ENCODE peak calls at places on chromosomes 2 and 18, in nine cellular contexts. One of them, this sample, is unnamed.

GRCh38 chr2:70546376-70546775 is 7.2 kb downstream of the TGFA start:
- DNase-seq in GM10248: no peak
- DNase-seq in T-helper 2 cell: no peak
- DNase-seq in T-helper 1 cell: no peak
- DNase-seq in left ventricle myocardium inferior: no peak
- DNase-seq in Karpas-422: no peak
- DNase-seq in activated CD4-positive, alpha-beta T cell treated with anti-CD3 and anti-CD28 coated beads, Interleukin-2, amount 50 U/mL, for 1 hour: no peak
- DNase-seq in GM12891: no peak
- DNase-seq in retina: no peak
- DNase-seq in this sample: no peak

GRCh38 chr2:24816404-24816803 is 23.2 kb downstream of the CENPO start:
- DNase-seq in GM10248: no peak
- DNase-seq in T-helper 2 cell: no peak
- DNase-seq in T-helper 1 cell: no peak
- DNase-seq in left ventricle myocardium inferior: no peak
- DNase-seq in Karpas-422: no peak
- DNase-seq in activated CD4-positive, alpha-beta T cell treated with anti-CD3 and anti-CD28 coated beads, Interleukin-2, amount 50 U/mL, for 1 hour: no peak
- DNase-seq in GM12891: no peak
- DNase-seq in retina: no peak
- DNase-seq in this sample: no peak

GRCh38 chr2:106869512-106870276 is 16.3 kb downstream of the ST6GAL2 start:
- DNase-seq in GM10248: no peak
- DNase-seq in T-helper 2 cell: no peak
- DNase-seq in T-helper 1 cell: no peak
- DNase-seq in left ventricle myocardium inferior: no peak
- DNase-seq in Karpas-422: peak; percentile 24
- DNase-seq in activated CD4-positive, alpha-beta T cell treated with anti-CD3 and anti-CD28 coated beads, Interleukin-2, amount 50 U/mL, for 1 hour: no peak
- DNase-seq in GM12891: no peak
- DNase-seq in retina: no peak
- DNase-seq in this sample: no peak

GRCh38 chr2:231393149-231394131 is 2.1 kb upstream of the B3GNT7 start:
- DNase-seq in GM10248: peak; percentile 80
- DNase-seq in T-helper 2 cell: no peak
- DNase-seq in T-helper 1 cell: no peak
- DNase-seq in left ventricle myocardium inferior: no peak
- DNase-seq in Karpas-422: peak; percentile 94
- DNase-seq in activated CD4-positive, alpha-beta T cell treated with anti-CD3 and anti-CD28 coated beads, Interleukin-2, amount 50 U/mL, for 1 hour: no peak
- DNase-seq in GM12891: peak; percentile 65
- DNase-seq in retina: no peak
- DNase-seq in this sample: peak; percentile 12

GRCh38 chr18:69484699-69485396 is 84.2 kb downstream of the DOK6 start:
- DNase-seq in GM10248: no peak
- DNase-seq in T-helper 2 cell: no peak
- DNase-seq in T-helper 1 cell: no peak
- DNase-seq in left ventricle myocardium inferior: no peak
- DNase-seq in Karpas-422: no peak
- DNase-seq in activated CD4-positive, alpha-beta T cell treated with anti-CD3 and anti-CD28 coated beads, Interleukin-2, amount 50 U/mL, for 1 hour: no peak
- DNase-seq in GM12891: no peak
- DNase-seq in retina: no peak
- DNase-seq in this sample: no peak

GRCh38 chr2:231781798-231782726 is 980 bp upstream of the PDE6D start:
- DNase-seq in GM10248: peak; percentile 23
- DNase-seq in T-helper 2 cell: peak; percentile 13
- DNase-seq in T-helper 1 cell: peak; percentile 3
- DNase-seq in left ventricle myocardium inferior: no peak
- DNase-seq in Karpas-422: peak; percentile 67
- DNase-seq in activated CD4-positive, alpha-beta T cell treated with anti-CD3 and anti-CD28 coated beads, Interleukin-2, amount 50 U/mL, for 1 hour: no peak
- DNase-seq in GM12891: no peak
- DNase-seq in retina: no peak
- DNase-seq in this sample: peak; percentile 9

GRCh38 chr2:168608796-168609195 is 152.7 kb downstream of the CERS6 start:
- DNase-seq in GM10248: no peak
- DNase-seq in T-helper 2 cell: no peak
- DNase-seq in T-helper 1 cell: no peak
- DNase-seq in left ventricle myocardium inferior: no peak
- DNase-seq in Karpas-422: no peak
- DNase-seq in activated CD4-positive, alpha-beta T cell treated with anti-CD3 and anti-CD28 coated beads, Interleukin-2, amount 50 U/mL, for 1 hour: no peak
- DNase-seq in GM12891: no peak
- DNase-seq in retina: no peak
- DNase-seq in this sample: no peak

GRCh38 chr2:10613263-10613662 is 76.5 kb downstream of the NOL10 start:
- DNase-seq in GM10248: no peak
- DNase-seq in T-helper 2 cell: no peak
- DNase-seq in T-helper 1 cell: no peak
- DNase-seq in left ventricle myocardium inferior: no peak
- DNase-seq in Karpas-422: no peak
- DNase-seq in activated CD4-positive, alpha-beta T cell treated with anti-CD3 and anti-CD28 coated beads, Interleukin-2, amount 50 U/mL, for 1 hour: no peak
- DNase-seq in GM12891: no peak
- DNase-seq in retina: no peak
- DNase-seq in this sample: no peak

GRCh38 chr2:156319811-156320490 is 12.6 kb downstream of the NR4A2 start:
- DNase-seq in GM10248: no peak
- DNase-seq in T-helper 2 cell: no peak
- DNase-seq in T-helper 1 cell: no peak
- DNase-seq in left ventricle myocardium inferior: peak; percentile 64
- DNase-seq in Karpas-422: no peak
- DNase-seq in activated CD4-positive, alpha-beta T cell treated with anti-CD3 and anti-CD28 coated beads, Interleukin-2, amount 50 U/mL, for 1 hour: no peak
- DNase-seq in GM12891: no peak
- DNase-seq in retina: peak; percentile 83
- DNase-seq in this sample: no peak

GRCh38 chr2:118089015-118089800 is 937 bp downstream of the INSIG2 start:
- DNase-seq in GM10248: peak; percentile 32
- DNase-seq in T-helper 2 cell: peak; percentile 3
- DNase-seq in T-helper 1 cell: peak; percentile 2
- DNase-seq in left ventricle myocardium inferior: no peak
- DNase-seq in Karpas-422: no peak
- DNase-seq in activated CD4-positive, alpha-beta T cell treated with anti-CD3 and anti-CD28 coated beads, Interleukin-2, amount 50 U/mL, for 1 hour: peak; percentile 12
- DNase-seq in GM12891: no peak
- DNase-seq in retina: peak; percentile 51
- DNase-seq in this sample: peak; percentile 14

GRCh38 chr18:27825735-27826477 is 351.0 kb downstream of the CDH2 start:
- DNase-seq in GM10248: no peak
- DNase-seq in T-helper 2 cell: no peak
- DNase-seq in T-helper 1 cell: no peak
- DNase-seq in left ventricle myocardium inferior: no peak
- DNase-seq in Karpas-422: no peak
- DNase-seq in activated CD4-positive, alpha-beta T cell treated with anti-CD3 and anti-CD28 coated beads, Interleukin-2, amount 50 U/mL, for 1 hour: no peak
- DNase-seq in GM12891: no peak
- DNase-seq in retina: no peak
- DNase-seq in this sample: no peak

GRCh38 chr2:96578731-96579130 is 42.2 kb downstream of the ARID5A start:
- DNase-seq in GM10248: no peak
- DNase-seq in T-helper 2 cell: no peak
- DNase-seq in T-helper 1 cell: no peak
- DNase-seq in left ventricle myocardium inferior: no peak
- DNase-seq in Karpas-422: no peak
- DNase-seq in activated CD4-positive, alpha-beta T cell treated with anti-CD3 and anti-CD28 coated beads, Interleukin-2, amount 50 U/mL, for 1 hour: no peak
- DNase-seq in GM12891: no peak
- DNase-seq in retina: no peak
- DNase-seq in this sample: no peak

GRCh38 chr2:173962583-173963110 is 2.5 kb downstream of the SP3 start:
- DNase-seq in GM10248: no peak
- DNase-seq in T-helper 2 cell: no peak
- DNase-seq in T-helper 1 cell: no peak
- DNase-seq in left ventricle myocardium inferior: no peak
- DNase-seq in Karpas-422: peak; percentile 63
- DNase-seq in activated CD4-positive, alpha-beta T cell treated with anti-CD3 and anti-CD28 coated beads, Interleukin-2, amount 50 U/mL, for 1 hour: no peak
- DNase-seq in GM12891: no peak
- DNase-seq in retina: peak; percentile 5
- DNase-seq in this sample: no peak

GRCh38 chr2:211439011-211439410 is 882.6 kb downstream of the CPS1 start:
- DNase-seq in GM10248: no peak
- DNase-seq in T-helper 2 cell: no peak
- DNase-seq in T-helper 1 cell: no peak
- DNase-seq in left ventricle myocardium inferior: no peak
- DNase-seq in Karpas-422: no peak
- DNase-seq in activated CD4-positive, alpha-beta T cell treated with anti-CD3 and anti-CD28 coated beads, Interleukin-2, amount 50 U/mL, for 1 hour: no peak
- DNase-seq in GM12891: no peak
- DNase-seq in retina: no peak
- DNase-seq in this sample: no peak

GRCh38 chr2:140177081-140177480 is 1396.9 kb upstream of the NXPH2 start:
- DNase-seq in GM10248: no peak
- DNase-seq in T-helper 2 cell: no peak
- DNase-seq in T-helper 1 cell: no peak
- DNase-seq in left ventricle myocardium inferior: no peak
- DNase-seq in Karpas-422: no peak
- DNase-seq in activated CD4-positive, alpha-beta T cell treated with anti-CD3 and anti-CD28 coated beads, Interleukin-2, amount 50 U/mL, for 1 hour: no peak
- DNase-seq in GM12891: no peak
- DNase-seq in retina: no peak
- DNase-seq in this sample: no peak

GRCh38 chr2:171723724-171724683 is 36.7 kb downstream of the DYNC1I2 start:
- DNase-seq in GM10248: no peak
- DNase-seq in T-helper 2 cell: no peak
- DNase-seq in T-helper 1 cell: no peak
- DNase-seq in left ventricle myocardium inferior: no peak
- DNase-seq in Karpas-422: no peak
- DNase-seq in activated CD4-positive, alpha-beta T cell treated with anti-CD3 and anti-CD28 coated beads, Interleukin-2, amount 50 U/mL, for 1 hour: no peak
- DNase-seq in GM12891: no peak
- DNase-seq in retina: peak; percentile 85
- DNase-seq in this sample: no peak

This sample was measured in effector memory CD8-positive, alpha-beta T cell.